ENCODE peak calls at places on chromosomes 12 and 14, in eight cellular contexts. L is left ventricle myocardium inferior, A is IMR-90, V is fibroblast of lung, R is neural crest cell, J is lower lobe of right lung, P is nephron progenitor cell, S is tibial artery. D is an unnamed sample.

GRCh38 chr12:86719381-86719780 is 463.2 kb upstream of the MGAT4C start:
- DNase-seq in L (no peak), A (peak), P (no peak), V (peak), R (no peak), J (no peak), S (no peak), D (no peak)

GRCh38 chr12:130656411-130656810 is 59.7 kb downstream of the RIMBP2 start:
- DNase-seq in A (no peak), R (no peak), P (no peak), L (no peak), V (no peak), J (no peak), S (no peak), D (no peak)

GRCh38 chr14:53751650-53752049 is 205.0 kb downstream of the BMP4 start:
- DNase-seq in A (no peak), R (no peak), V (no peak), P (no peak), J (no peak), L (peak), S (no peak), D (no peak)

GRCh38 chr14:71117839-71118743 is 210.8 kb downstream of the PCNX1 start:
- DNase-seq in P (no peak), J (no peak), A (peak), V (peak), L (no peak), S (no peak), R (no peak), D (no peak)

GRCh38 chr12:114404451-114405198 is 1.3 kb downstream of the TBX5 start:
- DNase-seq in V (peak), R (no peak), J (no peak), S (no peak), P (no peak), L (no peak), A (peak), D (no peak)

GRCh38 chr14:21191261-21191808 is 35.5 kb upstream of the OR5AU1 start:
- DNase-seq in L (no peak), V (no peak), P (no peak), A (no peak), R (no peak), J (no peak), S (no peak), D (no peak)

GRCh38 chr12:3205742-3206519 is 128.8 kb downstream of the TSPAN9 start:
- DNase-seq in P (no peak), A (peak), V (no peak), L (no peak), S (no peak), J (no peak), R (no peak), D (no peak)

GRCh38 chr12:128026696-128027574 is 240.0 kb upstream of the TMEM132C start:
- DNase-seq in L (no peak), A (no peak), V (no peak), J (no peak), R (no peak), P (no peak), S (no peak), D (no peak)

GRCh38 chr12:30691122-30691879 is 4.4 kb downstream of the IPO8 start:
- DNase-seq in S (no peak), R (no peak), J (no peak), A (peak), V (peak), P (no peak), L (no peak), D (no peak)

GRCh38 chr12:13094349-13094748 is 9.1 kb downstream of the GSG1 start:
- DNase-seq in L (no peak), J (no peak), V (peak), R (no peak), P (no peak), A (peak), S (no peak), D (no peak)

GRCh38 chr12:115155665-115156645 is 472.0 kb upstream of the TBX3 start:
- DNase-seq in V (peak), A (peak), L (no peak), J (no peak), P (no peak), R (no peak), S (no peak), D (no peak)

GRCh38 chr14:34650786-34651584 is 21.0 kb upstream of the SNX6 start:
- DNase-seq in A (peak), R (no peak), V (peak), L (no peak), P (no peak), J (no peak), S (no peak), D (no peak)

GRCh38 chr12:32535260-32535999 is 136.1 kb downstream of the FGD4 start:
- DNase-seq in A (peak), R (no peak), P (peak), S (peak), L (peak), J (peak), V (peak), D (no peak)

GRCh38 chr14:56659361-56659760 is 79.8 kb downstream of the TMEM260 start:
- DNase-seq in P (peak), S (no peak), R (no peak), J (no peak), L (no peak), A (no peak), V (no peak), D (no peak)

GRCh38 chr14:54383811-54384210 is 13.0 kb upstream of the CDKN3 start:
- DNase-seq in V (no peak), R (no peak), S (no peak), A (no peak), P (no peak), L (no peak), J (no peak), D (no peak)

GRCh38 chr12:12723681-12724420 is 6.7 kb downstream of the CDKN1B start:
- DNase-seq in A (peak), L (peak), R (peak), P (peak), V (peak), J (peak), S (peak), D (no peak)

GRCh38 chr12:107079172-107080011 is 14.0 kb downstream of the CRY1 start:
- DNase-seq in S (no peak), L (no peak), A (peak), P (no peak), V (peak), J (no peak), R (no peak), D (no peak)

GRCh38 chr12:84704851-84705250 is 207.7 kb downstream of the SLC6A15 start:
- DNase-seq in R (no peak), S (no peak), L (no peak), P (no peak), A (no peak), V (no peak), J (no peak), D (no peak)

GRCh38 chr14:89330236-89331002 is 86.6 kb downstream of the FOXN3 start:
- DNase-seq in S (peak), A (peak), P (no peak), J (no peak), L (peak), V (peak), R (no peak), D (no peak)

GRCh38 chr12:6996040-6996441 is 22.2 kb downstream of the LPCAT3 start:
- DNase-seq in J (no peak), V (peak), S (no peak), R (no peak), P (no peak), A (peak), L (no peak), D (no peak)

GRCh38 chr14:59455411-59455810 is 9.8 kb downstream of the GPR135 start:
- DNase-seq in A (peak), R (no peak), V (peak), L (no peak), J (no peak), S (no peak), P (no peak), D (no peak)

GRCh38 chr14:62126885-62127478 is 364.8 kb downstream of the SNAPC1 start:
- DNase-seq in J (no peak), A (peak), R (no peak), L (no peak), P (peak), S (no peak), V (peak), D (no peak)

GRCh38 chr12:64714551-64714968 is 44.6 kb downstream of the GNS start:
- DNase-seq in J (no peak), L (no peak), A (no peak), R (no peak), P (no peak), S (no peak), V (no peak), D (no peak)

GRCh38 chr14:101894365-101895113 is 69.8 kb upstream of the DYNC1H1 start:
- DNase-seq in S (no peak), A (no peak), L (no peak), P (no peak), R (no peak), V (no peak), J (no peak), D (no peak)

GRCh38 chr14:100761481-100761880 is 34.8 kb downstream of the DLK1 start:
- DNase-seq in L (no peak), S (no peak), J (no peak), P (no peak), A (peak), V (peak), R (no peak), D (no peak)

GRCh38 chr14:21063479-21063878 is 5.9 kb downstream of the RNASE8 start:
- DNase-seq in R (no peak), P (no peak), S (no peak), L (no peak), V (peak), J (no peak), A (peak), D (no peak)

GRCh38 chr12:91630906-91631305 is 448.3 kb upstream of the DCN start:
- DNase-seq in S (no peak), P (no peak), J (no peak), L (no peak), A (no peak), V (no peak), R (no peak), D (no peak)

GRCh38 chr12:57939291-57939690 is 2.1 kb upstream of the ATP23 start:
- DNase-seq in S (no peak), A (no peak), P (no peak), L (no peak), R (no peak), J (no peak), V (no peak), D (no peak)

GRCh38 chr12:66329941-66330340 is 27.6 kb downstream of the HELB start:
- DNase-seq in S (no peak), L (no peak), A (peak), J (no peak), P (no peak), V (no peak), R (no peak), D (no peak)

GRCh38 chr12:123929869-123930583 is 42.6 kb downstream of the CCDC92 start:
- DNase-seq in P (no peak), A (no peak), J (no peak), R (no peak), S (no peak), V (no peak), L (no peak), D (no peak)

GRCh38 chr14:82604819-82605218 is 1071.2 kb upstream of the SEL1L start:
- DNase-seq in S (no peak), J (no peak), L (no peak), V (no peak), P (no peak), A (no peak), R (no peak), D (no peak)

GRCh38 chr12:98185606-98186005 is 329.8 kb upstream of the TMPO start:
- DNase-seq in S (no peak), V (no peak), A (peak), R (no peak), J (no peak), P (no peak), L (no peak), D (no peak)

GRCh38 chr14:31893156-31893813 is 183.8 kb upstream of the ARHGAP5 start:
- DNase-seq in J (no peak), V (no peak), R (peak), S (no peak), P (no peak), L (no peak), A (peak), D (no peak)

GRCh38 chr12:120689397-120690082 is 2.6 kb downstream of the MLEC start:
- DNase-seq in S (no peak), J (no peak), V (no peak), R (no peak), A (no peak), P (no peak), L (no peak), D (no peak)

GRCh38 chr12:49687941-49688340 is 19.3 kb downstream of the FMNL3 start:
- DNase-seq in L (no peak), A (no peak), S (no peak), R (no peak), V (no peak), P (no peak), J (no peak), D (no peak)
- TF ChIP-seq CTCF in L (no peak), A (no peak), S (no peak), R (no peak), V (no peak), P (no peak), J (no peak), D (no peak)

DNA sequence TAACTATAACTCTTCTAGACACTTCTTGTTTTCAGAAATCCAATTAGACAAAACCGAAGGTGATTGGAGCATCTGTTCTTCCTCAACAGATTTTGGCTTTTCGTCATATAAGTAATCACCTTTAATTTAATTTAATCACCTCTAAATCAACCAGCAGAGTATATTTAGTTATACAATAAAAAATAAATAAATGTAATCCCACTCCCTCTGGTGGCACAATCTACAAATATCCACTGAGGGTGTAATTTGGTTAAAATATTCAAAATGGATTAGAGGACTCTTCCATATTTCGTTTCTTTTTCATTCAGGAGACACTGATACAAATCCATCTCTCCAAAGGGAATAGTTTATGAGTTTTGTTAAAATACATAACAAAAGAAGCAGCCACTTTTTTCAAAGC is 18.3 kb upstream of the SLC35F4 start:
- DNase-seq in V (no peak), R (no peak), J (no peak), P (no peak), L (no peak), A (no peak), S (no peak), D (no peak)
- TF ChIP-seq CTCF in V (peak), R (peak), J (no peak), P (no peak), L (peak), A (peak), S (no peak), D (peak)

GRCh38 chr12:96036765-96037455 is 1.5 kb upstream of the LTA4H start:
- DNase-seq in R (no peak), V (peak), J (no peak), L (no peak), A (peak), S (no peak), P (no peak), D (no peak)

GRCh38 chr12:96040305-96041133 is 5.1 kb upstream of the LTA4H start:
- DNase-seq in R (no peak), L (no peak), V (no peak), P (no peak), J (no peak), S (no peak), A (no peak), D (no peak)

GRCh38 chr12:96044017-96044985 is 8.9 kb upstream of the LTA4H start:
- DNase-seq in L (no peak), R (no peak), A (peak), S (no peak), P (no peak), V (peak), J (no peak), D (no peak)

GRCh38 chr12:96045566-96045965 is 10.2 kb upstream of the LTA4H start:
- DNase-seq in L (no peak), V (no peak), S (no peak), R (no peak), P (no peak), A (no peak), J (peak), D (no peak)

DNA sequence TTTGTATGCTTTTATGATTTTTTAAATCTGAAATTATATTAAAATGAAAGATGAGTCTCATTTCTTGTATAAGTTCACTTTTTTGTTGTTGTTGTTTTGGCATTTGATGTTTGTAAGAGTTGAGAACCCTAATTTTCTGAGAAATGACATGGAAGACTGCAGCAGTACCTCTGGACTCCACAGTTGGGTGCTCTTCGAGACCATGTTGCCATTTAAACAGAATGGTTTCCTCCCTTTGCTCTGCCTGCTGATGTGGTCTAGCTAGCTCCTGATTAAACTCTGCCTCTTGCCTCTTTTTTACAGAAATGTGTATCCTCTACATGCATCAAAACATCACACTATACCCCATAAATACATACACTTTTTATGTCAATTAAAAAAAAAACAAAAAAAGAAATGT is 5.8 kb upstream of the LTA4H start:
- DNase-seq in R (no peak), J (no peak), V (no peak), L (no peak), A (no peak), P (no peak), S (no peak), D (no peak)
- TF ChIP-seq CTCF in R (no peak), J (no peak), V (no peak), L (no peak), A (no peak), P (no peak), S (no peak), D (no peak)

GRCh38 chr14:65412881-65413738 is 580 bp downstream of the FUT8 start:
- DNase-seq in J (peak), S (no peak), L (peak), P (no peak), R (peak), V (peak), A (peak), D (peak)
- TF ChIP-seq CTCF in J (no peak), S (no peak), L (no peak), P (no peak), R (no peak), V (peak), A (peak), D (no peak)

GRCh38 chr12:46131729-46132128 is 137.1 kb downstream of the SLC38A1 start:
- DNase-seq in R (no peak), J (no peak), S (no peak), A (no peak), P (no peak), L (no peak), V (no peak), D (no peak)
- TF ChIP-seq CTCF in R (no peak), J (no peak), S (no peak), A (peak), P (no peak), L (peak), V (no peak), D (peak)